ENCODE peak calls at places on chromosomes 1 and 21, in nine cellular contexts. One of them, this sample, is unnamed.

GRCh38 chr1:6121021-6121421 is 59.1 kb downstream of the CHD5 start:
- DNase-seq in pancreas: peak
- DNase-seq in cardiac muscle cell: no peak
- DNase-seq in body of pancreas: peak
- DNase-seq in fibroblast of mammary gland: no peak
- DNase-seq in foreskin fibroblast: no peak
- DNase-seq in PC-3: no peak
- DNase-seq in Panc1: no peak
- DNase-seq in K562: no peak
- DNase-seq in this sample: no peak

GRCh38 chr1:55584521-55585401 is 369.6 kb upstream of the USP24 start:
- DNase-seq in pancreas: no peak
- DNase-seq in cardiac muscle cell: no peak
- DNase-seq in body of pancreas: no peak
- DNase-seq in fibroblast of mammary gland: peak
- DNase-seq in foreskin fibroblast: peak
- DNase-seq in PC-3: peak
- DNase-seq in Panc1: no peak
- DNase-seq in K562: no peak
- DNase-seq in this sample: no peak

GRCh38 chr1:155131285-155131684 is 3.6 kb downstream of the EFNA1 start:
- DNase-seq in pancreas: peak
- DNase-seq in cardiac muscle cell: no peak
- DNase-seq in body of pancreas: peak
- DNase-seq in fibroblast of mammary gland: no peak
- DNase-seq in foreskin fibroblast: no peak
- DNase-seq in PC-3: no peak
- DNase-seq in Panc1: no peak
- DNase-seq in K562: no peak
- DNase-seq in this sample: no peak

GRCh38 chr1:153783233-153784190 is 8.3 kb downstream of the SLC27A3 start:
- DNase-seq in pancreas: peak
- DNase-seq in cardiac muscle cell: peak
- DNase-seq in body of pancreas: peak
- DNase-seq in fibroblast of mammary gland: peak
- DNase-seq in foreskin fibroblast: peak
- DNase-seq in PC-3: peak
- DNase-seq in Panc1: peak
- DNase-seq in K562: peak
- DNase-seq in this sample: peak

GRCh38 chr1:108570128-108570527 is 10.2 kb downstream of the EEIG2 start:
- DNase-seq in pancreas: no peak
- DNase-seq in cardiac muscle cell: peak
- DNase-seq in body of pancreas: no peak
- DNase-seq in fibroblast of mammary gland: no peak
- DNase-seq in foreskin fibroblast: peak
- DNase-seq in PC-3: peak
- DNase-seq in Panc1: no peak
- DNase-seq in K562: no peak
- DNase-seq in this sample: no peak

GRCh38 chr21:35075546-35075945 is 26.4 kb upstream of the RUNX1 start:
- DNase-seq in pancreas: no peak
- DNase-seq in cardiac muscle cell: no peak
- DNase-seq in body of pancreas: no peak
- DNase-seq in fibroblast of mammary gland: peak
- DNase-seq in foreskin fibroblast: peak
- DNase-seq in PC-3: no peak
- DNase-seq in Panc1: no peak
- DNase-seq in K562: peak
- DNase-seq in this sample: no peak

GRCh38 chr1:72412286-72412685 is 129.9 kb upstream of the NEGR1 start:
- DNase-seq in pancreas: no peak
- DNase-seq in cardiac muscle cell: no peak
- DNase-seq in body of pancreas: no peak
- DNase-seq in fibroblast of mammary gland: peak
- DNase-seq in foreskin fibroblast: peak
- DNase-seq in PC-3: peak
- DNase-seq in Panc1: no peak
- DNase-seq in K562: no peak
- DNase-seq in this sample: no peak

GRCh38 chr21:46345861-46346260 is 21.9 kb downstream of the PCNT start:
- DNase-seq in pancreas: no peak
- DNase-seq in cardiac muscle cell: no peak
- DNase-seq in body of pancreas: no peak
- DNase-seq in fibroblast of mammary gland: no peak
- DNase-seq in foreskin fibroblast: no peak
- DNase-seq in PC-3: no peak
- DNase-seq in Panc1: no peak
- DNase-seq in K562: no peak
- DNase-seq in this sample: no peak

GRCh38 chr1:119651641-119652040 is 3.6 kb upstream of the ZNF697 start:
- DNase-seq in pancreas: no peak
- DNase-seq in cardiac muscle cell: no peak
- DNase-seq in body of pancreas: no peak
- DNase-seq in fibroblast of mammary gland: no peak
- DNase-seq in foreskin fibroblast: no peak
- DNase-seq in PC-3: no peak
- DNase-seq in Panc1: no peak
- DNase-seq in K562: no peak
- DNase-seq in this sample: no peak

GRCh38 chr1:235651170-235651806 is 1.7 kb upstream of the GNG4 start:
- DNase-seq in pancreas: no peak
- DNase-seq in cardiac muscle cell: no peak
- DNase-seq in body of pancreas: no peak
- DNase-seq in fibroblast of mammary gland: no peak
- DNase-seq in foreskin fibroblast: no peak
- DNase-seq in PC-3: no peak
- DNase-seq in Panc1: no peak
- DNase-seq in K562: no peak
- DNase-seq in this sample: no peak

GRCh38 chr1:45543599-45544417 is 6.8 kb upstream of the AKR1A1 start:
- DNase-seq in pancreas: no peak
- DNase-seq in cardiac muscle cell: peak
- DNase-seq in body of pancreas: peak
- DNase-seq in fibroblast of mammary gland: no peak
- DNase-seq in foreskin fibroblast: no peak
- DNase-seq in PC-3: no peak
- DNase-seq in Panc1: no peak
- DNase-seq in K562: no peak
- DNase-seq in this sample: peak

GRCh38 chr1:235974616-235975015 is 90.3 kb downstream of the NID1 start:
- DNase-seq in pancreas: no peak
- DNase-seq in cardiac muscle cell: no peak
- DNase-seq in body of pancreas: no peak
- DNase-seq in fibroblast of mammary gland: no peak
- DNase-seq in foreskin fibroblast: peak
- DNase-seq in PC-3: no peak
- DNase-seq in Panc1: no peak
- DNase-seq in K562: no peak
- DNase-seq in this sample: no peak

GRCh38 chr1:179353546-179353945 is 12.2 kb upstream of the AXDND1 start:
- DNase-seq in pancreas: no peak
- DNase-seq in cardiac muscle cell: peak
- DNase-seq in body of pancreas: no peak
- DNase-seq in fibroblast of mammary gland: peak
- DNase-seq in foreskin fibroblast: peak
- DNase-seq in PC-3: no peak
- DNase-seq in Panc1: no peak
- DNase-seq in K562: no peak
- DNase-seq in this sample: no peak

GRCh38 chr1:77168358-77168757 is 50.9 kb downstream of the PIGK start:
- DNase-seq in pancreas: no peak
- DNase-seq in cardiac muscle cell: no peak
- DNase-seq in body of pancreas: no peak
- DNase-seq in fibroblast of mammary gland: peak
- DNase-seq in foreskin fibroblast: peak
- DNase-seq in PC-3: peak
- DNase-seq in Panc1: no peak
- DNase-seq in K562: no peak
- DNase-seq in this sample: no peak

GRCh38 chr1:1286313-1287261 is 6.4 kb downstream of the SCNN1D start:
- DNase-seq in pancreas: peak
- DNase-seq in cardiac muscle cell: no peak
- DNase-seq in body of pancreas: no peak
- DNase-seq in fibroblast of mammary gland: no peak
- DNase-seq in foreskin fibroblast: no peak
- DNase-seq in PC-3: no peak
- DNase-seq in Panc1: no peak
- DNase-seq in K562: peak
- DNase-seq in this sample: no peak

GRCh38 chr1:181504294-181505115 is 21.2 kb downstream of the CACNA1E start:
- DNase-seq in pancreas: no peak
- DNase-seq in cardiac muscle cell: peak
- DNase-seq in body of pancreas: no peak
- DNase-seq in fibroblast of mammary gland: peak
- DNase-seq in foreskin fibroblast: no peak
- DNase-seq in PC-3: peak
- DNase-seq in Panc1: no peak
- DNase-seq in K562: peak
- DNase-seq in this sample: peak
- TF ChIP-seq CTCF in pancreas: no peak
- TF ChIP-seq CTCF in cardiac muscle cell: peak
- TF ChIP-seq CTCF in body of pancreas: no peak
- TF ChIP-seq CTCF in fibroblast of mammary gland: peak
- TF ChIP-seq CTCF in foreskin fibroblast: no peak
- TF ChIP-seq CTCF in PC-3: peak
- TF ChIP-seq CTCF in Panc1: peak
- TF ChIP-seq CTCF in K562: peak
- TF ChIP-seq CTCF in this sample: peak

GRCh38 chr21:38833122-38833521 is 27.4 kb downstream of the ETS2 start:
- DNase-seq in pancreas: no peak
- DNase-seq in cardiac muscle cell: no peak
- DNase-seq in body of pancreas: no peak
- DNase-seq in fibroblast of mammary gland: no peak
- DNase-seq in foreskin fibroblast: no peak
- DNase-seq in PC-3: no peak
- DNase-seq in Panc1: no peak
- DNase-seq in K562: no peak
- DNase-seq in this sample: no peak

GRCh38 chr21:38832664-38833063 is 26.9 kb downstream of the ETS2 start:
- DNase-seq in pancreas: no peak
- DNase-seq in cardiac muscle cell: no peak
- DNase-seq in body of pancreas: no peak
- DNase-seq in fibroblast of mammary gland: no peak
- DNase-seq in foreskin fibroblast: no peak
- DNase-seq in PC-3: no peak
- DNase-seq in Panc1: no peak
- DNase-seq in K562: no peak
- DNase-seq in this sample: no peak

GRCh38 chr21:38831526-38832467 is 26.1 kb downstream of the ETS2 start:
- DNase-seq in pancreas: no peak
- DNase-seq in cardiac muscle cell: no peak
- DNase-seq in body of pancreas: peak
- DNase-seq in fibroblast of mammary gland: peak
- DNase-seq in foreskin fibroblast: peak
- DNase-seq in PC-3: peak
- DNase-seq in Panc1: no peak
- DNase-seq in K562: no peak
- DNase-seq in this sample: peak

GRCh38 chr21:38837806-38838461 is 32.2 kb downstream of the ETS2 start:
- DNase-seq in pancreas: no peak
- DNase-seq in cardiac muscle cell: no peak
- DNase-seq in body of pancreas: no peak
- DNase-seq in fibroblast of mammary gland: no peak
- DNase-seq in foreskin fibroblast: no peak
- DNase-seq in PC-3: no peak
- DNase-seq in Panc1: no peak
- DNase-seq in K562: no peak
- DNase-seq in this sample: no peak

DNA sequence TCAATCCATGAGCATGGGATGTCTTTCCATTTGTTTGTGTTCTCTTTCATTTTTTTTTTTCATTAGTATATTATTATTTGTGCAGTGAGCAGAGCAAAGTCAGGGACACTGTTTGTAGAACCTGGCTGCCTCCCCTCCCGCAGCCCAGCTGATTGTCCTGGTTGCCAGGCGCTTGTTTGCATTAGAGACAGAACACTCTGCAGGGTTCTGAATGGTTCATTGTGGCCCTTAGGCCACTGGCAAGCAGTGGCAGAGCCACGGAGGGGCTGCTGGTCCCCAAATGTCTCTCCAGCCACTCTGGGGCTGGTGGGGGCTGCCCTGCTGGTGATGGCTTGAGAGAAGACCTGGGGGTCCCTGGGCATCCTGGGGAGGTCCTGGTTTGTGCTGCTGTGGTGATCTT is 29.0 kb downstream of the ETS2 start:
- DNase-seq in pancreas: no peak
- DNase-seq in cardiac muscle cell: no peak
- DNase-seq in body of pancreas: no peak
- DNase-seq in fibroblast of mammary gland: no peak
- DNase-seq in foreskin fibroblast: no peak
- DNase-seq in PC-3: no peak
- DNase-seq in Panc1: no peak
- DNase-seq in K562: no peak
- DNase-seq in this sample: no peak
- H3K4me3 ChIP-seq in pancreas: no peak
- H3K4me3 ChIP-seq in cardiac muscle cell: no peak
- H3K4me3 ChIP-seq in body of pancreas: no peak
- H3K4me3 ChIP-seq in fibroblast of mammary gland: no peak
- H3K4me3 ChIP-seq in foreskin fibroblast: no peak
- H3K4me3 ChIP-seq in PC-3: no peak
- H3K4me3 ChIP-seq in Panc1: no peak
- H3K4me3 ChIP-seq in K562: no peak
- H3K4me3 ChIP-seq in this sample: no peak

GRCh38 chr1:67700692-67701410 is 15.8 kb downstream of the GADD45A start:
- DNase-seq in pancreas: no peak
- DNase-seq in cardiac muscle cell: peak
- DNase-seq in body of pancreas: peak
- DNase-seq in fibroblast of mammary gland: no peak
- DNase-seq in foreskin fibroblast: no peak
- DNase-seq in PC-3: peak
- DNase-seq in Panc1: no peak
- DNase-seq in K562: peak
- DNase-seq in this sample: no peak
- TF ChIP-seq CTCF in pancreas: no peak
- TF ChIP-seq CTCF in cardiac muscle cell: peak
- TF ChIP-seq CTCF in body of pancreas: no peak
- TF ChIP-seq CTCF in fibroblast of mammary gland: no peak
- TF ChIP-seq CTCF in foreskin fibroblast: no peak
- TF ChIP-seq CTCF in PC-3: peak
- TF ChIP-seq CTCF in Panc1: no peak
- TF ChIP-seq CTCF in K562: peak
- TF ChIP-seq CTCF in this sample: no peak

DNA sequence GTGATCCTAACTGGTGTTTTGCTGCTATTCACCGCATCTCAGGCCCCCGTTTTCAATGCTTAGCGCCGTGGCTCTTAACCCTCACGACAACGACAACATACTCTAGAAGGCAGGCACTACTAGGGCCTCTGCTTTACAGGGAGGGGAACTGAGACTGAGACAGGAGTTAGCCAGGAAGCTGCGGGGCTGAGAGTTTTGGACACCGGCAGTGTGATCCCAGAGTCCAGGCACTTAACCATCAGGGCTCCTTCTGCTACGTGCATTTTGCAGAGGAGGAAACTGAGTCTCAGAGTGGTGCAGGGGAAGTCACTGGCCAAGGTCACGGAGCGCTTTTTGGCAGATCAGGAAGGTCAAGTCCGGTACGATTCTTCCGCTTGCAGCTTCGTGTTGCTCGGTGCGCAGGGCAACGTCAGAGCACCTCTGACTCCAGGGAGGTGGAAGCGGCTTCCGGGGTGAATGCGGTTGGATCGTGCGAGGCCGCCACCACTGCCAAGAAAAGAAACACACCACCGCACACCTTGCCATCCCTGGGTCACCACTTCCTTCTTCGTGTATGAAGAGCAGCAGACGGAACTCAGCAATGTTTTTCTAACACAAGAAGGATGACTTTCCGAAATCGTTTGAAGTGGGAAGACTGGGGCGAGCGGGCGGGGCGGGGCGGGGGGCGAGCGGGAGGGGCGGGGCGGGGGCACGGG is 300.2 kb downstream of the RRAGC start:
- DNase-seq in pancreas: no peak
- DNase-seq in cardiac muscle cell: no peak
- DNase-seq in body of pancreas: peak
- DNase-seq in fibroblast of mammary gland: no peak
- DNase-seq in foreskin fibroblast: no peak
- DNase-seq in PC-3: no peak
- DNase-seq in Panc1: no peak
- DNase-seq in K562: no peak
- DNase-seq in this sample: peak
- H3K4me3 ChIP-seq in pancreas: no peak
- H3K4me3 ChIP-seq in cardiac muscle cell: no peak
- H3K4me3 ChIP-seq in body of pancreas: no peak
- H3K4me3 ChIP-seq in fibroblast of mammary gland: no peak
- H3K4me3 ChIP-seq in foreskin fibroblast: no peak
- H3K4me3 ChIP-seq in PC-3: no peak
- H3K4me3 ChIP-seq in Panc1: no peak
- H3K4me3 ChIP-seq in K562: no peak
- H3K4me3 ChIP-seq in this sample: peak